ENCODE peak calls at places on chromosomes 7 and 10, in nine cellular contexts. R is lung, O is heart left ventricle, V is GM23338, X is A549, K is HCT116, Y is upper lobe of left lung, C is thyroid gland, M is astrocyte. D is an unnamed sample.

GRCh38 chr10:74096777-74097176 is 53.9 kb downstream of the AP3M1 start:
- DNase-seq in K (no peak), Y (no peak), M (no peak), X (no peak), R (no peak), V (no peak), C (no peak), O (no peak), D (no peak)

GRCh38 chr7:32043688-32044087 is 26.5 kb downstream of the PDE1C start:
- DNase-seq in V (no peak), X (peak), Y (no peak), M (peak), R (no peak), K (no peak), C (no peak), O (no peak), D (no peak)

GRCh38 chr7:70082026-70082655 is 483.9 kb downstream of the AUTS2 start:
- DNase-seq in V (no peak), M (peak), O (no peak), X (no peak), Y (no peak), K (no peak), R (no peak), C (no peak), D (no peak)

GRCh38 chr7:30920584-30921539 is 9.2 kb downstream of the AQP1 start:
- DNase-seq in M (peak), R (no peak), Y (peak), C (peak), K (no peak), V (no peak), O (peak), X (no peak), D (peak)

GRCh38 chr7:1290262-1291039 is 57.8 kb downstream of the UNCX start:
- DNase-seq in X (no peak), V (peak), O (peak), Y (peak), R (no peak), C (peak), K (no peak), M (no peak), D (no peak)

GRCh38 chr7:69596056-69596455 is 2.2 kb upstream of the AUTS2 start:
- DNase-seq in O (no peak), X (no peak), V (no peak), R (no peak), C (no peak), K (no peak), Y (no peak), M (no peak), D (no peak)

GRCh38 chr7:36810032-36810431 is 85.7 kb upstream of the AOAH start:
- DNase-seq in R (no peak), Y (no peak), X (no peak), M (no peak), K (no peak), C (no peak), V (no peak), O (no peak), D (no peak)

GRCh38 chr7:55546826-55547225 is 25.5 kb downstream of the VOPP1 start:
- DNase-seq in M (peak), X (peak), Y (no peak), O (peak), K (peak), V (no peak), R (peak), C (peak), D (peak)

GRCh38 chr10:79608505-79609375 is 2.0 kb upstream of the SFTPA1 start:
- DNase-seq in X (peak), R (no peak), O (no peak), M (peak), V (peak), K (peak), Y (peak), C (peak), D (no peak)

GRCh38 chr10:61836888-61837747 is 64.4 kb upstream of the ARID5B start:
- DNase-seq in C (no peak), K (peak), O (no peak), V (no peak), X (peak), M (peak), R (no peak), Y (no peak), D (no peak)

GRCh38 chr10:14687340-14687739 is 87.4 kb downstream of the FAM107B start:
- DNase-seq in K (no peak), V (no peak), M (no peak), Y (no peak), X (no peak), C (no peak), R (no peak), O (no peak), D (no peak)

GRCh38 chr10:63929826-63930467 is 408.7 kb downstream of the REEP3 start:
- DNase-seq in K (no peak), V (no peak), X (no peak), C (peak), M (no peak), Y (no peak), O (no peak), R (no peak), D (no peak)

GRCh38 chr7:45892407-45893035 is 4.2 kb downstream of the IGFBP1 start:
- DNase-seq in R (no peak), V (no peak), X (no peak), M (no peak), K (no peak), C (no peak), O (no peak), Y (no peak), D (no peak)

GRCh38 chr10:62437696-62438095 is 63.5 kb downstream of the ZNF365 start:
- DNase-seq in O (no peak), X (peak), M (peak), Y (no peak), C (no peak), V (peak), R (no peak), K (peak), D (no peak)

GRCh38 chr7:36304099-36304425 is 85.6 kb upstream of the ANLN start:
- DNase-seq in Y (no peak), V (no peak), O (no peak), X (no peak), R (no peak), K (no peak), M (no peak), C (no peak), D (no peak)

GRCh38 chr10:92493362-92493761 is 80.5 kb downstream of the IDE start:
- DNase-seq in V (no peak), K (no peak), X (no peak), O (no peak), C (no peak), R (no peak), Y (no peak), M (no peak), D (no peak)

GRCh38 chr10:118259288-118259906 is 82.7 kb downstream of the FAM204A start:
- DNase-seq in K (peak), Y (no peak), R (no peak), O (no peak), C (peak), X (peak), M (no peak), V (peak), D (no peak)

GRCh38 chr7:127589901-127590300 is 1.7 kb downstream of the ARF5 start:
- DNase-seq in X (no peak), R (no peak), C (no peak), M (no peak), K (no peak), O (no peak), V (no peak), Y (no peak), D (no peak)

GRCh38 chr10:79477456-79477855 is 32.0 kb upstream of the ZCCHC24 start:
- DNase-seq in C (no peak), R (no peak), O (no peak), V (no peak), X (no peak), Y (no peak), M (no peak), K (no peak), D (no peak)

GRCh38 chr7:32594965-32595364 is 99.7 kb downstream of the AVL9 start:
- DNase-seq in V (no peak), R (no peak), C (no peak), M (peak), K (no peak), X (no peak), O (no peak), Y (no peak), D (no peak)

GRCh38 chr7:133412942-133413341 is 160.1 kb downstream of the EXOC4 start:
- DNase-seq in V (no peak), O (no peak), X (no peak), K (no peak), Y (no peak), R (no peak), C (no peak), M (no peak), D (no peak)

GRCh38 chr10:31912289-31912688 is 16.3 kb downstream of the ARHGAP12 start:
- DNase-seq in M (peak), O (no peak), X (no peak), R (no peak), Y (no peak), C (no peak), V (no peak), K (no peak), D (no peak)

GRCh38 chr10:48550977-48551376 is 53.9 kb downstream of the ARHGAP22 start:
- DNase-seq in Y (no peak), K (no peak), V (no peak), R (no peak), O (no peak), C (no peak), M (no peak), X (no peak), D (no peak)

GRCh38 chr7:31926991-31927584 is 143.1 kb downstream of the PDE1C start:
- DNase-seq in M (no peak), R (no peak), Y (no peak), V (no peak), O (no peak), X (no peak), K (no peak), C (no peak), D (no peak)

GRCh38 chr10:118595598-118596425 is at the start of gene PRLHR:
- DNase-seq in Y (peak), R (no peak), V (peak), X (peak), K (no peak), C (peak), M (peak), O (no peak), D (no peak)

GRCh38 chr7:15720849-15721471 is 34.5 kb upstream of the MEOX2 start:
- DNase-seq in X (peak), Y (no peak), K (peak), M (peak), V (peak), R (no peak), O (peak), C (peak), D (peak)

GRCh38 chr10:118873738-118874105 is 119.0 kb upstream of the CACUL1 start:
- DNase-seq in X (no peak), K (no peak), R (no peak), Y (no peak), O (no peak), C (no peak), M (peak), V (no peak), D (no peak)

GRCh38 chr7:149854611-149855367 is 16.6 kb downstream of the ZNF862 start:
- DNase-seq in C (peak), M (peak), X (no peak), Y (no peak), K (peak), R (peak), V (peak), O (peak), D (no peak)

GRCh38 chr10:1036341-1036791 is 10.7 kb upstream of the IDI2 start:
- DNase-seq in M (peak), K (no peak), O (no peak), V (no peak), X (peak), C (no peak), Y (peak), R (no peak), D (peak)

GRCh38 chr10:11878776-11879175 is 55.6 kb downstream of the PROSER2 start:
- DNase-seq in R (no peak), O (no peak), C (no peak), V (no peak), X (no peak), M (no peak), Y (no peak), K (no peak), D (no peak)

GRCh38 chr10:71840177-71840711 is 10.8 kb downstream of the PSAP start:
- DNase-seq in K (no peak), X (peak), O (peak), V (peak), M (peak), Y (no peak), R (peak), C (peak), D (peak)

GRCh38 chr10:130484912-130485180 is 348.7 kb downstream of the GLRX3 start:
- DNase-seq in Y (no peak), C (no peak), V (no peak), K (no peak), O (no peak), X (no peak), M (no peak), R (no peak), D (no peak)

GRCh38 chr7:155412416-155413253 is 45.3 kb upstream of the EN2 start:
- DNase-seq in K (peak), X (peak), M (no peak), C (peak), Y (peak), O (no peak), V (peak), R (peak), D (no peak)

GRCh38 chr7:97020601-97021442 is 3.8 kb downstream of the DLX5 start:
- DNase-seq in R (no peak), C (no peak), O (no peak), Y (peak), V (peak), M (no peak), K (no peak), X (no peak), D (no peak)

GRCh38 chr7:97021443-97022261 is 3.0 kb downstream of the DLX5 start:
- DNase-seq in X (no peak), M (no peak), C (no peak), K (no peak), Y (peak), O (no peak), V (peak), R (no peak), D (no peak)

GRCh38 chr7:97024209-97025129 is at the start of gene DLX5:
- DNase-seq in V (peak), M (peak), K (no peak), R (no peak), Y (peak), C (peak), X (no peak), O (no peak), D (no peak)

GRCh38 chr7:97025130-97025499 is 484 bp upstream of the DLX5 start:
- DNase-seq in C (no peak), V (no peak), O (no peak), X (no peak), M (no peak), R (no peak), K (no peak), Y (no peak), D (no peak)

GRCh38 chr7:97022451-97023306 is 2.0 kb downstream of the DLX5 start:
- DNase-seq in O (no peak), X (no peak), R (no peak), M (no peak), V (peak), C (no peak), K (no peak), Y (peak), D (no peak)
- TF ChIP-seq CTCF in O (no peak), X (no peak), R (no peak), M (no peak), V (no peak), C (no peak), K (no peak), Y (no peak), D (no peak)

GRCh38 chr7:73674468-73675124 is 7.0 kb downstream of the VPS37D start:
- DNase-seq in M (no peak), X (no peak), K (no peak), Y (no peak), R (no peak), V (no peak), O (no peak), C (no peak), D (no peak)
- H3K4me3 ChIP-seq in M (no peak), X (no peak), K (no peak), Y (no peak), R (no peak), V (no peak), O (no peak), C (no peak), D (no peak)

DNA sequence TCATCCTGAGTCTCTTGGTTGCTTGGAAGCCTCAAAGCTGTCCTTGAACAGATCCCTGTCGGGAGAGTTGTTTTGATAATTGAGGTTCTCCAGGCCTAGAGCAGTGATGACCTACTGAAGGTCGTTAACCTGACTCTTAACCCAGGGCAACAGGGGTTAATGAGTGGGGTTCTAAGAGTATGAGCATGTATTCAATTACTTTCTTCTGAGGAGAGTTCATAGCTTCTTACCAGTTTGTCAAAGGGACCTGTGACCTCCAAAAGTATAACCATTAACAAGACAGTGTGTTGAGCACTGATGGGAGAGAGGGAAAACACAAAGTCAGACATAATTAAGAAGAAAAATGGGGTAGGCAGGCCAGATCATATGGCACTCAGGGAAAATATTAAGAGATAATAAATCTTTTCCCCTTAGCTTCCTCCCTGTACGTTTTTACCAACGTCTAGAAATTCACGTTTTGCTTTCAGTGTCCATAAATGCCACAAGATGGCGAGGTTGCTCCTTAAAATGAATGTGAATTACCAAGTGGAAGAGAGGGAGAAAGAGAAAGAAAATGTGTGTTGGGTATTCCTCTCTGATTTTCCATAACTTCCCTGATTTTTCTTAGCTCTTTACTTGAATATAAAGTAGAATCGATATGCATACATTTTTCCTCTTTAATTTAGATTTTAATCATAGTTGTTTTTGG is 97.6 kb downstream of the SUGCT start:
- DNase-seq in V (peak), X (peak), R (no peak), O (no peak), M (peak), K (peak), Y (no peak), C (peak), D (no peak)
- H3K27ac ChIP-seq in V (no peak), X (no peak), R (no peak), O (no peak), M (peak), K (no peak), Y (no peak), C (no peak), D (no peak)

GRCh38 chr10:2938869-2939268 is 128.5 kb upstream of the PFKP start:
- DNase-seq in V (no peak), C (no peak), R (no peak), M (no peak), X (no peak), K (no peak), O (no peak), Y (no peak), D (no peak)
- TF ChIP-seq CTCF in V (no peak), C (no peak), R (no peak), M (no peak), X (peak), K (no peak), O (no peak), Y (no peak), D (no peak)

GRCh38 chr10:132836832-132837540 is 51.0 kb upstream of the NKX6-2 start:
- DNase-seq in K (no peak), X (peak), V (peak), C (peak), M (no peak), Y (no peak), R (no peak), O (no peak), D (peak)
- H3K4me3 ChIP-seq in K (no peak), X (no peak), V (no peak), C (no peak), M (no peak), Y (no peak), R (no peak), O (no peak), D (no peak)